ENCODE peak calls at places on chromosomes 7 and 10, in seven cellular contexts. S, J, Q, M, I, N and F are unnamed samples.

GRCh38 chr7:18653381-18654155 is 158.0 kb downstream of the HDAC9 start:
- DNase-seq in S (no peak), J (no peak), Q (no peak), M (no peak), I (no peak), N (peak; percentile 30), F (no peak)

GRCh38 chr10:101354584-101355070 is 662 bp downstream of the BTRC start:
- DNase-seq in S (no peak), J (no peak), Q (no peak), M (no peak), I (no peak), N (no peak), F (no peak)

GRCh38 chr7:34523233-34523918 is 134.6 kb upstream of the NPSR1 start:
- DNase-seq in S (no peak), J (no peak), Q (no peak), M (no peak), I (no peak), N (no peak), F (no peak)

GRCh38 chr10:48399056-48399541 is 92.6 kb downstream of the MAPK8 start:
- DNase-seq in S (no peak), J (no peak), Q (no peak), M (no peak), I (no peak), N (peak; percentile 9), F (no peak)

GRCh38 chr7:42883950-42884349 is 27.9 kb downstream of the C7orf25 start:
- DNase-seq in S (no peak), J (no peak), Q (no peak), M (no peak), I (no peak), N (no peak), F (peak; percentile 36)

GRCh38 chr7:68787586-68787985 is 810.7 kb upstream of the AUTS2 start:
- DNase-seq in S (no peak), J (no peak), Q (no peak), M (no peak), I (no peak), N (no peak), F (no peak)

GRCh38 chr10:84933402-84933801 is 605.0 kb downstream of the CCSER2 start:
- DNase-seq in S (no peak), J (no peak), Q (no peak), M (no peak), I (no peak), N (no peak), F (no peak)

GRCh38 chr7:121620953-121621606 is 225.0 kb upstream of the FAM3C start:
- DNase-seq in S (no peak), J (no peak), Q (no peak), M (no peak), I (no peak), N (no peak), F (no peak)

GRCh38 chr7:1488016-1488415 is 16.2 kb downstream of the INTS1 start:
- DNase-seq in S (no peak), J (no peak), Q (no peak), M (no peak), I (no peak), N (no peak), F (no peak)

GRCh38 chr7:74403521-74404387 is 50.0 kb upstream of the GTF2IRD1 start:
- DNase-seq in S (peak; percentile 58), J (no peak), Q (no peak), M (no peak), I (no peak), N (no peak), F (no peak)

GRCh38 chr10:118321724-118322575 is 20.2 kb downstream of the FAM204A start:
- DNase-seq in S (no peak), J (no peak), Q (no peak), M (no peak), I (no peak), N (no peak), F (no peak)

GRCh38 chr10:5977471-5978370 is at the start of gene IL15RA:
- DNase-seq in S (peak; percentile 85), J (peak; percentile 95), Q (peak; percentile 85), M (peak; percentile 65), I (peak; percentile 75), N (peak; percentile 86), F (peak; percentile 87)

GRCh38 chr10:121658611-121659010 is 60.4 kb upstream of the FGFR2 start:
- DNase-seq in S (no peak), J (no peak), Q (no peak), M (no peak), I (no peak), N (no peak), F (no peak)

GRCh38 chr10:22444219-22444788 is 99.0 kb downstream of the SPAG6 start:
- DNase-seq in S (no peak), J (no peak), Q (no peak), M (no peak), I (no peak), N (no peak), F (no peak)

GRCh38 chr10:62464308-62464707 is 90.1 kb downstream of the ZNF365 start:
- DNase-seq in S (no peak), J (no peak), Q (no peak), M (no peak), I (no peak), N (peak; percentile 14), F (no peak)

GRCh38 chr7:151408839-151409554 is 841 bp downstream of the WDR86 start:
- DNase-seq in S (no peak), J (no peak), Q (no peak), M (peak; percentile 51), I (no peak), N (no peak), F (no peak)

GRCh38 chr7:134435161-134435920 is 23.6 kb downstream of the AKR1B1 start:
- DNase-seq in S (no peak), J (no peak), Q (no peak), M (no peak), I (no peak), N (peak; percentile 70), F (no peak)

GRCh38 chr10:124087672-124088634 is 5.4 kb downstream of the CHST15 start:
- DNase-seq in S (no peak), J (no peak), Q (no peak), M (no peak), I (no peak), N (no peak), F (no peak)

GRCh38 chr7:112053405-112054069 is 152.7 kb downstream of the DOCK4 start:
- DNase-seq in S (no peak), J (no peak), Q (no peak), M (no peak), I (no peak), N (no peak), F (no peak)

GRCh38 chr7:47513741-47514241 is 68.1 kb downstream of the TNS3 start:
- DNase-seq in S (no peak), J (no peak), Q (no peak), M (no peak), I (no peak), N (peak; percentile 85), F (no peak)

GRCh38 chr10:92891885-92892705 is 43.8 kb downstream of the EXOC6 start:
- DNase-seq in S (no peak), J (no peak), Q (no peak), M (no peak), I (no peak), N (peak; percentile 53), F (no peak)

GRCh38 chr7:41508755-41509154 is 194.1 kb downstream of the INHBA start:
- DNase-seq in S (no peak), J (no peak), Q (no peak), M (no peak), I (no peak), N (no peak), F (no peak)

GRCh38 chr10:97792058-97792721 is 20.4 kb upstream of the SFRP5 start:
- DNase-seq in S (peak; percentile 78), J (no peak), Q (peak; percentile 58), M (peak; percentile 36), I (peak; percentile 55), N (peak; percentile 83), F (peak; percentile 35)

GRCh38 chr10:80429521-80429966 is 21.2 kb downstream of the PRXL2A start:
- DNase-seq in S (no peak), J (peak; percentile 85), Q (no peak), M (no peak), I (no peak), N (no peak), F (no peak)

GRCh38 chr10:112584276-112584675 is 137.3 kb downstream of the VTI1A start:
- DNase-seq in S (no peak), J (no peak), Q (no peak), M (no peak), I (no peak), N (no peak), F (no peak)

GRCh38 chr7:50456371-50457123 is 6.4 kb upstream of the FIGNL1 start:
- DNase-seq in S (no peak), J (no peak), Q (no peak), M (no peak), I (no peak), N (no peak), F (no peak)

GRCh38 chr7:636396-636795 is 90.1 kb upstream of the DNAAF5 start:
- DNase-seq in S (no peak), J (no peak), Q (no peak), M (peak; percentile 15), I (no peak), N (peak; percentile 36), F (no peak)

GRCh38 chr10:92839191-92840085 is 8.9 kb upstream of the EXOC6 start:
- DNase-seq in S (no peak), J (no peak), Q (no peak), M (no peak), I (peak; percentile 17), N (peak; percentile 61), F (no peak)

GRCh38 chr7:98058186-98058585 is 48.5 kb upstream of the LMTK2 start:
- DNase-seq in S (no peak), J (no peak), Q (no peak), M (no peak), I (no peak), N (no peak), F (no peak)

GRCh38 chr10:122290334-122290733 is 19.2 kb downstream of the BTBD16 start:
- DNase-seq in S (no peak), J (no peak), Q (no peak), M (no peak), I (no peak), N (no peak), F (no peak)

GRCh38 chr7:151694828-151695580 is 175.3 kb upstream of the RHEB start:
- DNase-seq in S (peak; percentile 88), J (no peak), Q (no peak), M (no peak), I (no peak), N (no peak), F (no peak)

GRCh38 chr7:12124028-12124427 is 87.1 kb upstream of the TMEM106B start:
- DNase-seq in S (no peak), J (no peak), Q (no peak), M (no peak), I (no peak), N (no peak), F (no peak)